ENCODE peak calls at places on chromosomes 5 and 9, in eight cellular contexts. J is mammary epithelial cell; D is left ventricle myocardium inferior; C is ACHN; T is CD4-positive, CD25-positive, alpha-beta regulatory T cell; H is NCI-H1694; P is Daoy; K is CD8-positive, alpha-beta memory T cell. X is an unnamed sample.

GRCh38 chr9:122941560-122942234 is 877 bp downstream of the RABGAP1 start:
- DNase-seq in J (peak; percentile 58), D (no peak), C (peak; percentile 45), T (no peak), H (no peak), P (peak; percentile 30), K (no peak), X (no peak)

GRCh38 chr5:168974081-168974480 is 326.9 kb downstream of the SLIT3 start:
- DNase-seq in J (no peak), D (no peak), C (no peak), T (no peak), H (no peak), P (peak; percentile 28), K (no peak), X (no peak)

GRCh38 chr9:93645921-93646639 is 69.7 kb downstream of the PHF2 start:
- DNase-seq in J (no peak), D (no peak), C (no peak), T (no peak), H (no peak), P (no peak), K (no peak), X (no peak)

GRCh38 chr9:92180669-92181181 is 65.5 kb upstream of the SPTLC1 start:
- DNase-seq in J (peak; percentile 18), D (no peak), C (no peak), T (no peak), H (peak; percentile 49), P (peak; percentile 80), K (no peak), X (no peak)

GRCh38 chr5:122849746-122850145 is 4.3 kb downstream of the SNX24 start:
- DNase-seq in J (peak; percentile 81), D (no peak), C (peak; percentile 7), T (no peak), H (no peak), P (no peak), K (no peak), X (no peak)

GRCh38 chr5:150763023-150763793 is 4.4 kb upstream of the DCTN4 start:
- DNase-seq in J (peak; percentile 93), D (peak; percentile 57), C (no peak), T (no peak), H (no peak), P (peak; percentile 79), K (no peak), X (no peak)

GRCh38 chr9:17907780-17908513 is 329.1 kb downstream of the SH3GL2 start:
- DNase-seq in J (no peak), D (no peak), C (no peak), T (no peak), H (no peak), P (no peak), K (no peak), X (no peak)

GRCh38 chr5:10538789-10539684 is 24.8 kb upstream of the ANKRD33B start:
- DNase-seq in J (no peak), D (no peak), C (no peak), T (no peak), H (no peak), P (no peak), K (no peak), X (no peak)

GRCh38 chr9:105678163-105678562 is 15.9 kb downstream of the TAL2 start:
- DNase-seq in J (no peak), D (no peak), C (no peak), T (no peak), H (no peak), P (no peak), K (no peak), X (no peak)

GRCh38 chr5:27830551-27830950 is 792.2 kb upstream of the CDH9 start:
- DNase-seq in J (no peak), D (no peak), C (peak; percentile 11), T (no peak), H (no peak), P (no peak), K (no peak), X (no peak)

GRCh38 chr5:136053336-136054121 is 24.7 kb downstream of the TGFBI start:
- DNase-seq in J (peak; percentile 95), D (no peak), C (peak; percentile 94), T (no peak), H (no peak), P (peak; percentile 98), K (no peak), X (no peak)

X was measured in CD4-positive, alpha-beta memory T cell.